ENCODE peak calls at places on chromosome 13, in six cellular contexts. V is CD14-positive monocyte; Y is aorta; N is activated CD8-positive, alpha-beta memory T cell treated with anti-CD3 and anti-CD28 coated beads, Interleukin-2, amount 50 U/mL, for 4 hours; J is osteocyte; W is naive thymus-derived CD8-positive, alpha-beta T cell. P is an unnamed sample.

GRCh38 chr13:100363874-100364273 is 224.7 kb downstream of the GGACT start:
- DNase-seq in V (no peak), Y (no peak), N (no peak), J (no peak), W (no peak), P (no peak)

GRCh38 chr13:34913040-34913439 is 29.0 kb upstream of the NBEA start:
- DNase-seq in V (no peak), Y (no peak), N (no peak), J (no peak), W (no peak), P (no peak)

GRCh38 chr13:113224486-113224885 is 15.1 kb downstream of the CUL4A start:
- DNase-seq in V (no peak), Y (no peak), N (no peak), J (no peak), W (no peak), P (no peak)

GRCh38 chr13:113646921-113647340 is 11.1 kb downstream of the ATP4B start:
- DNase-seq in V (peak; percentile 32), Y (peak; percentile 40), N (no peak), J (no peak), W (no peak), P (no peak)

GRCh38 chr13:30744056-30744684 is 8.8 kb downstream of the ALOX5AP start:
- DNase-seq in V (peak; percentile 97), Y (peak; percentile 66), N (peak; percentile 81), J (no peak), W (peak; percentile 84), P (peak; percentile 81)

GRCh38 chr13:21060063-21060826 is 1.1 kb downstream of the LATS2 start:
- DNase-seq in V (no peak), Y (peak; percentile 63), N (no peak), J (no peak), W (no peak), P (peak; percentile 33)

GRCh38 chr13:26601669-26602068 is 44.2 kb downstream of the WASF3 start:
- DNase-seq in V (no peak), Y (no peak), N (no peak), J (no peak), W (no peak), P (peak; percentile 13)

GRCh38 chr13:96238241-96238640 is 148.3 kb downstream of the HS6ST3 start:
- DNase-seq in V (no peak), Y (no peak), N (no peak), J (no peak), W (no peak), P (no peak)

GRCh38 chr13:99307247-99307646 is at the start of gene GPR183:
- DNase-seq in V (no peak), Y (no peak), N (no peak), J (no peak), W (peak; percentile 45), P (no peak)